ENCODE peak calls at places on chromosomes 1 and 21, in eight cellular contexts. J, O, H, X, T, R, P and Z are unnamed samples.
A peak's percentile ranks its signal among the peaks of the same experiment; 100 is the strongest.

GRCh38 chr1:5424802-5425201 is 567.4 kb downstream of the NPHP4 start:
- DNase-seq in J (no peak), O (no peak), H (no peak), X (no peak), T (no peak), R (no peak), P (no peak), Z (no peak)

GRCh38 chr1:92901699-92902405 is 59.4 kb downstream of the DIPK1A start:
- DNase-seq in J (no peak), O (no peak), H (no peak), X (no peak), T (no peak), R (no peak), P (no peak), Z (no peak)

GRCh38 chr1:153649867-153650235 is 8.7 kb upstream of the SNAPIN start:
- DNase-seq in J (no peak), O (no peak), H (peak; percentile 25), X (no peak), T (no peak), R (no peak), P (no peak), Z (no peak)

GRCh38 chr1:116807871-116808450 is 53.7 kb downstream of the CD2 start:
- DNase-seq in J (no peak), O (no peak), H (no peak), X (no peak), T (no peak), R (no peak), P (no peak), Z (no peak)

GRCh38 chr1:232291258-232291657 is 338.7 kb downstream of the SIPA1L2 start:
- DNase-seq in J (peak; percentile 86), O (no peak), H (no peak), X (no peak), T (no peak), R (no peak), P (peak; percentile 62), Z (no peak)

GRCh38 chr1:39003787-39004186 is 12.7 kb downstream of the AKIRIN1 start:
- DNase-seq in J (peak; percentile 16), O (no peak), H (no peak), X (no peak), T (no peak), R (no peak), P (no peak), Z (no peak)

GRCh38 chr21:42527127-42527488 is 13.5 kb downstream of the SLC37A1 start:
- DNase-seq in J (no peak), O (no peak), H (no peak), X (no peak), T (no peak), R (peak; percentile 27), P (no peak), Z (no peak)

GRCh38 chr1:67719329-67720196 is 34.6 kb downstream of the GADD45A start:
- DNase-seq in J (no peak), O (no peak), H (no peak), X (no peak), T (no peak), R (no peak), P (no peak), Z (no peak)

GRCh38 chr1:20184997-20185833 is 681 bp upstream of the UBXN10 start:
- DNase-seq in J (no peak), O (no peak), H (no peak), X (peak; percentile 58), T (peak; percentile 76), R (no peak), P (no peak), Z (no peak)

GRCh38 chr1:160108888-160109662 is 6.5 kb upstream of the ATP1A2 start:
- DNase-seq in J (peak; percentile 74), O (peak; percentile 28), H (peak; percentile 58), X (peak; percentile 43), T (peak; percentile 52), R (no peak), P (peak; percentile 70), Z (no peak)

GRCh38 chr1:184426278-184426674 is 39.4 kb downstream of the C1orf21 start:
- DNase-seq in J (no peak), O (no peak), H (no peak), X (no peak), T (no peak), R (no peak), P (no peak), Z (no peak)

GRCh38 chr1:184423649-184424048 is 36.8 kb downstream of the C1orf21 start:
- DNase-seq in J (no peak), O (no peak), H (no peak), X (no peak), T (no peak), R (no peak), P (no peak), Z (no peak)

GRCh38 chr1:184425449-184426277 is 38.8 kb downstream of the C1orf21 start:
- DNase-seq in J (no peak), O (no peak), H (no peak), X (no peak), T (no peak), R (no peak), P (no peak), Z (no peak)

GRCh38 chr1:184424171-184424570 is 37.3 kb downstream of the C1orf21 start:
- DNase-seq in J (no peak), O (no peak), H (no peak), X (no peak), T (no peak), R (no peak), P (no peak), Z (no peak)

GRCh38 chr1:184424945-184425344 is 38.1 kb downstream of the C1orf21 start:
- DNase-seq in J (no peak), O (no peak), H (no peak), X (no peak), T (no peak), R (no peak), P (no peak), Z (no peak)
- H3K4me3 ChIP-seq in J (no peak overlapping the region), O (no peak overlapping the region), H (no peak overlapping the region), X (no peak overlapping the region), T (no peak overlapping the region), R (no peak overlapping the region), P (no peak overlapping the region), Z (no peak overlapping the region)

DNA sequence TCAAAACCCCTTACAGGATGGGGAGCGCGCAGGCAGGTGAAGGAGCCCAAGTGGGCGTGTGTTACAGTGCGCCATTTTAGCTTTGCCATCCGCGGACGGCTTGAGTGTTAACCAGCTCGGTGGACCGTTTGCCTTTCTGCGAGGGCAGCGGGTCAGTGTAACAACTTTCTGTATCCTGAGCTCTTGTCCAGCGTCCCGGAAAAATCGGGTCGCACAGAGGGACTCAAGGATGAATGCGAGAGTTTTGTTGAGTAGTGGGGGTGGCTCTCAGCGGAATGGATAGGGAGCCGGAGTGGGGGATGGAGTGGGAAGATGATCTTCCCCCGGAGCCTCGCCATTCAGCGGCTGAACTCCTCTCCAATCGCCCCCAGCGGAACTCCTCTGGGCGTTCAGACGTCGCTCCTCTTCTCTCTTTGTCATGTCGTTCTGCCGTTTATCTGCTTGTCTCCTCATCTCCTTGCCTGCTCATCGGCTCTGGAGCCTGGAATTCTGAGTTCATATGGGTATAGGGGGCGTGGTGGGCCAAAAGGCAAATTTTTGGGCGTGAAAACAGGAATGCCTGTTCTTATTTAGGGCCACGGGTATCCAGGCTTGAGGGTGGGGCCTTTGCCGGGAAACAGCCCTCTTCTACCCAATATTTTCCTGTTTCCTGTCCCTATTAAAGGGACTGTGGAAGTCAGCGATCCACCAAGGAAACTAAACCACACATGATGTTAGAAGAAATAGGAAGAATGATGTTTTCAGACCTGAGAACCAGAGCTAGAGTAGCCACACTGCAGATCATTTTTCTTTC is 295.5 kb downstream of the CTH start:
- DNase-seq in J (no peak), O (no peak), H (no peak), X (no peak), T (no peak), R (peak; percentile 69), P (no peak), Z (no peak)
- H3K4me3 ChIP-seq in J (peak overlapping the region; percentile 24), O (peak overlapping the region; percentile 54), H (no peak overlapping the region), X (no peak overlapping the region), T (no peak overlapping the region), R (peak overlapping the region; percentile 8), P (peak overlapping the region; percentile 15), Z (no peak overlapping the region)

DNA sequence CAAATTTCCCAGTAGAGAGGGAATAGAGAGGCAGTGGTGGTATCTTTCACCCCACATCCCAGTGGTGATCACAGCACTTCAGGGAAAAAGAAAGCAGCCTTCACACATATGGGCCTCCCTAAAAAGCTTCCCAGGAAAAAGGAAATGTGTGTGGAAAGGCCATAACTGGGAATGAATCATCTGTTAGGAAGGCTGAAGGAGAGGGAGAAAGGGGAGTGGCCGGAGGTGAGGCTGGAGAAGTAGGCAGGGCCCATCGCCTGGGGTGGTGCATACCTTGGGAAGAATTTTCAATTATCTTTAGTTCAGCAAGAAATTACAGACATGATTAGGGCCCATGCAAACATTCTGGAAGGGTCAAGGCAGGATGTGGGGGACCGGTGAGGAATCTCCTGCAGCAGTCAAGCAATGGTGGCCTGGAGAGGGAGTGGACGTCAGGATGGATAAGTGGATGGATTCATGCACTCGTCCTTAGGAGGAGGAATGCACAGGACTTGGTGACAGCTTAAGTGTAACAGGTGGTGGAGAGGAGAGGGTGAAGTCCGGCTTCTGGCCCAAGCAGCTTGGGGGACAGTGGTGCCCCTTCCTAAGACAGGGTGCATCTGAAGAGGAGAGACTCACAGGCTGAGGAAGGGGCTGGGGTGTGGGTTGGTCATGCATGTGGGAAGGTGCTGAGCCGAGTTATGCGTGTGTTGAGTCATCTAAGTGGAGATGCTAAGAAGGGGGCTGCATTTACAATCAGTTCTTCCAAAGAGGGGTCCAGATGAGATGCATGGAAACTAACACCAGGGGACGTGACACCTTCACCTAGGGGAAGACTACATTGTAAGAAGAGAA is 17.9 kb downstream of the HIVEP3 start:
- DNase-seq in J (peak; percentile 72), O (no peak), H (peak; percentile 64), X (no peak), T (peak; percentile 4), R (no peak), P (peak; percentile 64), Z (no peak)
- H3K4me3 ChIP-seq in J (no peak overlapping the region), O (no peak overlapping the region), H (no peak overlapping the region), X (no peak overlapping the region), T (no peak overlapping the region), R (no peak overlapping the region), P (no peak overlapping the region), Z (no peak overlapping the region)

GRCh38 chr1:206714331-206715058 is 29.8 kb downstream of the MAPKAPK2 start:
- DNase-seq in J (no peak), O (peak; percentile 73), H (no peak), X (no peak), T (no peak), R (no peak), P (no peak), Z (peak; percentile 21)
- H3K4me3 ChIP-seq in J (no peak overlapping the region), O (no peak overlapping the region), H (no peak overlapping the region), X (no peak overlapping the region), T (no peak overlapping the region), R (no peak overlapping the region), P (no peak overlapping the region), Z (no peak overlapping the region)

GRCh38 chr1:26254404-26254803 is 20.4 kb downstream of the CEP85 start:
- DNase-seq in J (no peak), O (no peak), H (no peak), X (no peak), T (no peak), R (no peak), P (no peak), Z (no peak)
- H3K4me3 ChIP-seq in J (no peak overlapping the region), O (no peak overlapping the region), H (no peak overlapping the region), X (no peak overlapping the region), T (no peak overlapping the region), R (no peak overlapping the region), P (no peak overlapping the region), Z (no peak overlapping the region)